ENCODE peak calls at places on chromosome 19, in six cellular contexts. V, S, Q, U, Z and R are unnamed samples.

GRCh38 chr19:36115453-36116343 is at the start of gene TBCB:
- DNase-seq in V (peak), S (peak), Q (peak), U (no peak), Z (no peak), R (no peak)

GRCh38 chr19:708154-709141 is at the start of gene PALM:
- DNase-seq in V (no peak), S (peak), Q (no peak), U (peak), Z (peak), R (peak)

GRCh38 chr19:2039959-2040646 is 10.9 kb downstream of the MKNK2 start:
- DNase-seq in V (no peak), S (no peak), Q (no peak), U (no peak), Z (no peak), R (no peak)

GRCh38 chr19:46745521-46746280 is at the start of gene FKRP:
- DNase-seq in V (peak), S (no peak), Q (no peak), U (no peak), Z (no peak), R (no peak)

GRCh38 chr19:13234518-13234917 is 84.3 kb downstream of the IER2 start:
- DNase-seq in V (peak), S (peak), Q (no peak), U (peak), Z (peak), R (no peak)

GRCh38 chr19:10115392-10116084 is 4.0 kb downstream of the P2RY11 start:
- DNase-seq in V (no peak), S (no peak), Q (no peak), U (no peak), Z (no peak), R (no peak)

GRCh38 chr19:48271531-48272151 is 1.8 kb downstream of the ZNF114 start:
- DNase-seq in V (peak), S (peak), Q (peak), U (peak), Z (peak), R (peak)

GRCh38 chr19:10621966-10622365 is 3.4 kb upstream of the SLC44A2 start:
- DNase-seq in V (no peak), S (no peak), Q (no peak), U (no peak), Z (no peak), R (no peak)

GRCh38 chr19:12932392-12933286 is 872 bp downstream of the FARSA start:
- DNase-seq in V (no peak), S (no peak), Q (no peak), U (no peak), Z (no peak), R (no peak)

GRCh38 chr19:36136975-36137686 is 2.7 kb upstream of the CAPNS1 start:
- DNase-seq in V (no peak), S (peak), Q (peak), U (no peak), Z (no peak), R (no peak)

GRCh38 chr19:33245948-33246728 is 20.5 kb upstream of the SLC7A10 start:
- DNase-seq in V (no peak), S (peak), Q (no peak), U (no peak), Z (peak), R (no peak)

GRCh38 chr19:7349961-7350711 is 1.4 kb downstream of the ARHGEF18 start:
- DNase-seq in V (no peak), S (no peak), Q (no peak), U (no peak), Z (no peak), R (no peak)

GRCh38 chr19:1113278-1113985 is 9.6 kb downstream of the GPX4 start:
- DNase-seq in V (peak), S (peak), Q (peak), U (peak), Z (peak), R (peak)

GRCh38 chr19:31351212-31352193 is 2.3 kb upstream of the TSHZ3 start:
- DNase-seq in V (peak), S (peak), Q (peak), U (no peak), Z (peak), R (no peak)

GRCh38 chr19:46984077-46985010 is 35.3 kb upstream of the NPAS1 start:
- DNase-seq in V (peak), S (no peak), Q (peak), U (no peak), Z (no peak), R (no peak)

GRCh38 chr19:13072206-13072898 is 30.3 kb downstream of the LYL1 start:
- DNase-seq in V (no peak), S (no peak), Q (no peak), U (no peak), Z (no peak), R (no peak)

GRCh38 chr19:2081873-2082810 is 14.0 kb downstream of the MOB3A start:
- DNase-seq in V (no peak), S (no peak), Q (no peak), U (no peak), Z (no peak), R (no peak)

GRCh38 chr19:5536337-5536894 is 31.3 kb downstream of the TINCR start:
- DNase-seq in V (peak), S (peak), Q (peak), U (peak), Z (peak), R (peak)
- H2BK15ac ChIP-seq in V (no peak), S (no peak), Q (no peak), U (no peak), Z (peak), R (peak)

DNA sequence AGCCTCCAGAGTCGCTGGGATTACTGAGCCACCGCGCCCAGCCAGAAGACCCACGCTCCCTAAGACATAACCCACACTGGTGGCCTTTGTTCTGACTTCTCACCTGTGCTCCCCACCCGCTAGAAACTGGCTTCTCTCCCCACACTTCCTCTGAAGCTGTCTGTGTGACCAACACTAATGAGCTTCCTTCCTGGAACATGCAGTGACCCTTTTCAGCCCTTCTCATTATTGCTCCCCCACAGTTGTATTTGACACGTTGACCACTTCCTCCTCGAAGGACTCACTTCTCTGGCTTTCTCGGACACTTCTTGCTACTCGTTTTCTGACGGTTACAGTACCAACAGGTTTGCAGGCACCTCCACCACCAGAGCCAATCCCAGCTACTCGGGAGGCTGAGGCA is 10.9 kb downstream of the NCR1 start:
- DNase-seq in V (no peak), S (no peak), Q (no peak), U (no peak), Z (no peak), R (no peak)
- H3K4me2 ChIP-seq in V (no peak), S (no peak), Q (no peak), U (no peak), Z (no peak), R (no peak)

GRCh38 chr19:56504581-56504980 is 3.1 kb upstream of the ZNF471 start:
- DNase-seq in V (peak), S (no peak), Q (peak), U (no peak), Z (no peak), R (no peak)

GRCh38 chr19:56507446-56508281 is at the start of gene ZNF471:
- DNase-seq in V (peak), S (peak), Q (peak), U (peak), Z (peak), R (peak)

DNA sequence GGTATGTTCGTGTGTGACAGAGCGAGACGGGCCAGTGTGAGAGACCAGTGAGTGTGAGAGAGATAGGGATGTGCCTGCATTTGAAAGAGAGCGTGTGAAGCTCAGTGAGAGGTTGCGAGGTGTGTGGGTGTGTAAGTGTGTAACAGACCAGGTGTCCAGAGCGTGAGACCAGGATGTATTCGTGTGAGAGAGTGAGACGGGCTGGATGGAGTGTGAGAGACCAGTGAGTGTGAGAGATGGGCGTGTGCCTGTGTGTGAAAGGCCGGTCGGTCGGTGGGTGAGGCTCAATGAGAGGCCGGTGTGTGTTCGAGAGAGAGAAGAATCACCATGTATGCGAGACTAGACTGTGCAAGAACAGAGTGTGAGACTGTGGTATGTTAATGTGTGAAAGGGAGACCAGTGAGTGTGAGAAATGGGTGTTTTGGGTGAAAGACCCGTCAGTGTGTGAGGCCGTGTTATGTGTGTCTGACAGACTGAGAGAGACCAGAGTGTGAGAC is 675 bp downstream of the ZNF471 start:
- DNase-seq in V (no peak), S (no peak), Q (no peak), U (no peak), Z (no peak), R (no peak)
- H4K8ac ChIP-seq in V (peak), S (no peak), Q (peak), U (peak), Z (peak), R (peak)

DNA sequence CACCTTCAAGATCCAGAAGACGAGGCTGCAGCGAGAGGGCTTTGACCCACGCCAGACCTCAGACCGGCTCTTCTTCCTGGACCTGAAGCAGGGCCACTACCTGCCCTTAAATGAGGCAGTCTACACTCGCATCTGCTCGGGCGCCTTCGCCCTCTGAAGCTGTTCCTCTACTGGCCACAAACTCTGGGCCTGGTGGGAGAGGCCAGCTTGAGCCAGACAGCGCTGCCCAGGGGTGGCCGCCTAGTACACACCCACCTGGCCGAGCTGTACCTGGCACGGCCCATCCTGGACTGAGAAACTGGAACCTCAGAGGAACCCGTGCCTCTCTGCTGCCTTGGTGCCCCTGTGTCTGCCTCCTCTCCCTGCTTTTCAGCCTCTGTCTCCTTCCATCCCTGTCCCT is 7.0 kb upstream of the PGLS start:
- DNase-seq in V (no peak), S (no peak), Q (no peak), U (no peak), Z (no peak), R (no peak)
- H2BK15ac ChIP-seq in V (no peak), S (no peak), Q (no peak), U (no peak), Z (no peak), R (no peak)

DNA sequence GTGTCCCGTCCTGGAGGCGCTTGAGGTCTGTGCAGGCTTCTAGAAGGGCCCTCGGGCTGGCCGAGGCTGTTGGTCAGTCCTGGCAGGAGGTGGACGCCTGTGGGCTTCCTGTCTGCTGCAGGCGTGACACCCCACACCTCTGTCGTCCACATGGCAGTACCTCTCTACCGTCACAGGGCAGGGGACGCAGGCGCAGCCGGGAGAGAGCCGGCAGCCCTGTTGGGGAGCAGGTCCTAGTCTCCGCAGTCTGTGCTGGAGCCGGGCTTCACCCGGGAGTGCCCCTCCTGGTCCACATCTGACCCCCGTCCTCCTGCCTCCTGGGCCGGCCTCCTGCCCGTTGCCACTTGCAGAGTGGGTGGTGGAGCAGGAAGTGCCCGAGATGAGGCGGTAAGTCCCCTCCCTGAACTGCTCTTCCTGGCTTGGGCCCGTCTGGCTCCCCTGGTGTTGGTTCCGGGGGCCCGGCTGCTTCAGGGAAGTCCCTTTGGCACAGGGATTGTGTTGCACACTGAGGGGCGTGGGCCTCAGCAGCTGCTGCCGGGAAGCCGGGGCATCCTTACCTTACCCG is 106.0 kb downstream of the KDM4B start:
- DNase-seq in V (no peak), S (no peak), Q (no peak), U (no peak), Z (no peak), R (no peak)
- H3K4me2 ChIP-seq in V (no peak), S (no peak), Q (no peak), U (no peak), Z (no peak), R (no peak)

DNA sequence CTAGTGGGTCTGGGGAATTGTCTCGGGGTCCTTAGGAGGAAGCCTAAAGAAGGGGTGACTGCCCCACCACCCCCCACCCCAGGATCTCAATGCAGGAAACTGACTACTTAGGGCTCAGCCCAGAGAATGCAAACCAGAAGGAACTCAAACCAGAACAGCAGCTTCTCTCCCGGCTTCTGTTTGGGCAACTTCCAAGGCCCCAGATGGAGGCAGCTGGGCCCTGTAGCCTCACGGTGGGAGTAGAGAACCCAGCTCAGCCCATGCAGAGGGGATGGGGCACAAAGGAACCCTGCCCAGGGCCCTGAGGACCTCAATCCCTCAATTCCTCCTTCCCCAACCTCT is 2.3 kb downstream of the ADGRE5 start:
- DNase-seq in V (no peak), S (no peak), Q (peak), U (no peak), Z (no peak), R (no peak)
- H4K8ac ChIP-seq in V (peak), S (no peak), Q (peak), U (no peak), Z (no peak), R (no peak)

GRCh38 chr19:56076413-56076998 is 44.6 kb downstream of the ZNF787 start:
- DNase-seq in V (peak), S (peak), Q (peak), U (no peak), Z (peak), R (peak)
- H2BK15ac ChIP-seq in V (no peak), S (no peak), Q (no peak), U (no peak), Z (no peak), R (no peak)

GRCh38 chr19:3575949-3576673 is 3.4 kb downstream of the HMG20B start:
- DNase-seq in V (no peak), S (no peak), Q (no peak), U (no peak), Z (no peak), R (no peak)

GRCh38 chr19:3576696-3577443 is 4.1 kb downstream of the HMG20B start:
- DNase-seq in V (peak), S (peak), Q (peak), U (peak), Z (peak), R (no peak)

GRCh38 chr19:3580156-3580955 is 4.9 kb upstream of the GIPC3 start:
- DNase-seq in V (peak), S (no peak), Q (peak), U (no peak), Z (no peak), R (no peak)

GRCh38 chr19:3578390-3578789 is 5.6 kb downstream of the HMG20B start:
- DNase-seq in V (no peak), S (no peak), Q (no peak), U (no peak), Z (peak), R (no peak)

GRCh38 chr19:3577741-3578344 is 5.1 kb downstream of the HMG20B start:
- DNase-seq in V (no peak), S (peak), Q (no peak), U (peak), Z (peak), R (no peak)
- H3K4me2 ChIP-seq in V (no peak), S (peak), Q (no peak), U (peak), Z (peak), R (peak)

DNA sequence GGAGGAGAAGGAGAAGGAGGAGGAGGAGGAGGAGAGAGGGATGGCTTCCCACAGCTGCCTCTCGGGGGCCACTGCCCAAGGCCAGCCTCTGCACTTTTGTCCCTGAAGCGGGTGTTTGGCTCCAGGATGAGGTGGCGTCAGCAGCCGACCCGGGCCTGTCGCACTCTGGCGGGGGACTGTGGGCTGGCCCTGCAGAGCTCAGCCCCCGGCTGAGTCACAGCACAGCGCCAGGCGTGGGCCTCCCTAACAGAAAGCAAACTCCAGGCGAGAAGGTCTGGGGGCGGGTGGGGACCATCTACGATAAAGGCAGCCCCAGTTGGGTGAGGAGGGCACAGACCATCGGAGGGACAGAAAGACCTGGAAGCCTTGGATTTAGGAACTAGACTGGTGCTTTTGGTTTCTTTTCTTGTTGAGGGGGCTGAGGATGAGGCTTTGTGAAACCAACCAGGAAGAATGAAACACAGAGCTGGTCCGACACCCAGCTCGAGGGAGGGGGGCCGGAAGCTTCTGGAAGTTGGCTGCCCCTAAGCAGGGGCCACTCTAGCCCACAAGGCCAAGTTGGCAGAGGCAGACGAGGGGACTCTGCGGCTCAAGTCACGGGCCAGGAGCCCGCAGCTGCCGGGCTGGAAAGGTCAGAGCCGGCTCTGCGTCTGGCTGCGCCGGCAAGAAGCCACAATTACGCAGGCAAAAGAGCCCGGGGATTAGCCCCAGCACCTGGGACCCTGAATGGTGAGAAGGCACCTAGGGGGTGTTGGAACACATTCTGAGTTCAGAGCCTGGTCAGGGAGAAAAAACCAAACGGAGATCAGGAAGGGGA is 18.2 kb downstream of the LSM4 start:
- DNase-seq in V (peak), S (peak), Q (peak), U (peak), Z (no peak), R (no peak)
- H4K8ac ChIP-seq in V (peak), S (no peak), Q (peak), U (no peak), Z (peak), R (no peak)

DNA sequence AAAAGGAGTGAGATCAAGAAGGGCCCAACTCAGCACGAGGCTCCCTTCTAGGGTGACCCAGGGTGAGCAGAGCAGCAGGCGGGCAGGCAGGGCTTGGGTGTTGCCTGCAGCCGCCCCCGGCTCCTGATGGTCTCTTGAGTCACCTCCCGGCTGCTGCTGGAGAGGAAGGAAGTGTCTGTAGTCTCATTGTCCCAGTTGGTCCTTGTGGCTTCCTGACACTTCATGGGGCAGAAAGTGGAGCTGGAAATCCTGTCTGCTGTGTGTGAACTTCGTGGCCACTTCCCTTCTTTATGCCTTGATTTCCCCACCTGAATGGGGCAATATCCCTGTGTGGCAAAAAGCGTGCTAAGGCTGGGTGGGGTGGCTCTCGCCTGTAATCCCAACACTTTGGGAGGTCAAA is 2.5 kb downstream of the MAP1S start:
- DNase-seq in V (peak), S (no peak), Q (peak), U (no peak), Z (no peak), R (no peak)
- H2BK15ac ChIP-seq in V (no peak), S (no peak), Q (no peak), U (no peak), Z (no peak), R (no peak)